ENCODE peak calls at places on chromosomes 4 and X, in nine cellular contexts. M is dorsolateral prefrontal cortex, R is neural progenitor cell, W is body of pancreas, G is sigmoid colon, O is psoas muscle, E is GM23338, Z is lung, Y is transverse colon. N is an unnamed sample.

GRCh38 chrX:107714196-107714811 is 61.3 kb downstream of the TSC22D3 start:
- DNase-seq in M (no peak), R (no peak), W (no peak), G (no peak), O (no peak), E (no peak), Z (no peak), Y (peak; percentile 16), N (no peak)

GRCh38 chrX:13855689-13856425 is 39.0 kb upstream of the GPM6B start:
- DNase-seq in M (no peak), R (no peak), W (no peak), G (no peak), O (no peak), E (no peak), Z (no peak), Y (no peak), N (no peak)

GRCh38 chrX:22300130-22300529 is 27.4 kb downstream of the CBLL2 start:
- DNase-seq in M (no peak), R (no peak), W (peak; percentile 16), G (peak; percentile 65), O (peak; percentile 16), E (no peak), Z (no peak), Y (no peak), N (peak; percentile 39)

GRCh38 chrX:65601126-65601525 is 66.3 kb upstream of the MSN start:
- DNase-seq in M (no peak), R (no peak), W (no peak), G (no peak), O (no peak), E (no peak), Z (peak; percentile 26), Y (no peak), N (no peak)

GRCh38 chrX:6021316-6022091 is 207.2 kb downstream of the NLGN4X start:
- DNase-seq in M (no peak), R (peak; percentile 57), W (peak; percentile 29), G (no peak), O (no peak), E (peak; percentile 69), Z (peak; percentile 31), Y (peak; percentile 35), N (no peak)

GRCh38 chrX:3550160-3550765 is 163.2 kb downstream of the PRKX start:
- DNase-seq in M (no peak), R (peak; percentile 3), W (peak; percentile 47), G (no peak), O (no peak), E (no peak), Z (no peak), Y (peak; percentile 9), N (no peak)

GRCh38 chr4:171813195-171813955 is at the start of gene GALNTL6:
- DNase-seq in M (peak; percentile 37), R (peak; percentile 55), W (no peak), G (peak; percentile 48), O (peak; percentile 15), E (peak; percentile 48), Z (no peak), Y (no peak), N (no peak)

GRCh38 chr4:77818077-77818666 is 996 bp downstream of the CNOT6L start:
- DNase-seq in M (peak; percentile 66), R (peak; percentile 81), W (peak; percentile 80), G (peak; percentile 88), O (peak; percentile 66), E (peak; percentile 74), Z (peak; percentile 73), Y (peak; percentile 82), N (peak; percentile 83)

GRCh38 chr4:188308142-188308541 is 168.9 kb downstream of the TRIML1 start:
- DNase-seq in M (no peak), R (no peak), W (no peak), G (no peak), O (no peak), E (no peak), Z (no peak), Y (no peak), N (no peak)

GRCh38 chr4:80307183-80307735 is 28.3 kb upstream of the CFAP299 start:
- DNase-seq in M (no peak), R (no peak), W (no peak), G (no peak), O (no peak), E (no peak), Z (no peak), Y (no peak), N (peak; percentile 20)

GRCh38 chr4:152522754-152523153 is 13.1 kb downstream of the FBXW7 start:
- DNase-seq in M (no peak), R (no peak), W (no peak), G (no peak), O (no peak), E (no peak), Z (no peak), Y (no peak), N (no peak)

GRCh38 chr4:152523731-152524130 is 12.2 kb downstream of the FBXW7 start:
- DNase-seq in M (no peak), R (no peak), W (no peak), G (no peak), O (no peak), E (no peak), Z (no peak), Y (no peak), N (no peak)

GRCh38 chr4:152524429-152524828 is 11.5 kb downstream of the FBXW7 start:
- DNase-seq in M (no peak), R (no peak), W (no peak), G (no peak), O (no peak), E (no peak), Z (no peak), Y (no peak), N (no peak)

GRCh38 chr4:152525878-152526277 is 10.0 kb downstream of the FBXW7 start:
- DNase-seq in M (no peak), R (no peak), W (no peak), G (no peak), O (no peak), E (no peak), Z (no peak), Y (no peak), N (no peak)

DNA sequence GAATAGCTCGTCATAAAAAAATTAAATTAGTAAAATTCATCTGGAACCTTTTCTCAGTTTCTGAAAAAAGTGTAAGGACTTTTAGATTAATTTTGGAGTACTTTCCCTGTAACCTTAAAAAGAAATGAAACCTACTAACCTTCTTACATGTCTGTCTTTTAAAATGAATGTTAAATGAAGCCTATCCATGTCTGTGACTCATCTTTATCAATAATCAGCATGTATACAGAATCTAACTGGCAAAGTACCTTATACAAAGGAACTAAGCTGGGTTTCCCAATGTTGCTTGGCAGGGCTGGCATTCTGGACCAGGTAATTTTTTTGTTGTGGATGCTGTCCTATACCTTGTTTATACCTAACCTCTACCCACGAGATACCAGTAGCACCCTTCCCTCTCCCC is 13.6 kb downstream of the FBXW7 start:
- DNase-seq in M (no peak), R (no peak), W (no peak), G (no peak), O (no peak), E (no peak), Z (no peak), Y (no peak), N (no peak)
- H3K27ac ChIP-seq in M (no peak overlapping the region), R (no peak overlapping the region), W (no peak overlapping the region), G (no peak overlapping the region), O (no peak overlapping the region), E (no peak overlapping the region), Z (no peak overlapping the region), Y (no peak overlapping the region), N (no peak overlapping the region)

GRCh38 chrX:80550722-80551121 is 130.5 kb downstream of the TENT5D start:
- DNase-seq in M (no peak), R (peak; percentile 40), W (no peak), G (no peak), O (no peak), E (peak; percentile 43), Z (no peak), Y (no peak), N (no peak)
- TF ChIP-seq CTCF in M (no peak), R (peak; percentile 42), W (no peak), G (no peak), O (no peak), E (peak; percentile 52), Z (no peak), Y (no peak), N (no peak)

GRCh38 chr4:109578846-109579245 is 18.8 kb downstream of the MCUB start:
- DNase-seq in M (no peak), R (no peak), W (no peak), G (no peak), O (no peak), E (no peak), Z (no peak), Y (no peak), N (no peak)

GRCh38 chr4:109574443-109574850 is 14.4 kb downstream of the MCUB start:
- DNase-seq in M (no peak), R (no peak), W (no peak), G (no peak), O (no peak), E (peak; percentile 28), Z (no peak), Y (no peak), N (no peak)

GRCh38 chr4:109572154-109572553 is 12.1 kb downstream of the MCUB start:
- DNase-seq in M (no peak), R (no peak), W (no peak), G (no peak), O (no peak), E (no peak), Z (no peak), Y (no peak), N (no peak)

GRCh38 chr4:109574931-109575804 is 15.1 kb downstream of the MCUB start:
- DNase-seq in M (no peak), R (no peak), W (no peak), G (no peak), O (no peak), E (no peak), Z (no peak), Y (no peak), N (no peak)

DNA sequence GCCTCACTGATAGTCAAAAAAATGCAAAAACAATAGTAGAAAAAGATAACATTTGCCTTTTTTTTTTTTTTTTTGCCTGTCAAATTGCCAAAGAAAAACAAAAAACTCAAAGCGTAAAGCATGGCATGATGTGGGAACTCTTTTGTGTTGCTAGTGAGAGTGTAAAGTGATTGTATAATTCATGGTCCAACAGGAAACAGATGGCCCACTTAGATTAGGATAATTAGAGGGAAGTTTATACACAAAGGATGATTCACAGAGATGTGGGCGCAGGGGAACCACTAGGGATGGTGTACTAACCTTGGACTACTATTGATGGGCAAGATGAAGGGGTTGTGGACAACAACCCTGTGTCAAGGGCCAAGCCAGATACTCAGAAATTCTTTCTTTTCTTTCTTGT is 16.4 kb downstream of the MCUB start:
- DNase-seq in M (no peak), R (no peak), W (no peak), G (no peak), O (no peak), E (no peak), Z (no peak), Y (no peak), N (no peak)
- H3K27ac ChIP-seq in M (no peak overlapping the region), R (no peak overlapping the region), W (no peak overlapping the region), G (no peak overlapping the region), O (no peak overlapping the region), E (no peak overlapping the region), Z (no peak overlapping the region), Y (no peak overlapping the region), N (no peak overlapping the region)

DNA sequence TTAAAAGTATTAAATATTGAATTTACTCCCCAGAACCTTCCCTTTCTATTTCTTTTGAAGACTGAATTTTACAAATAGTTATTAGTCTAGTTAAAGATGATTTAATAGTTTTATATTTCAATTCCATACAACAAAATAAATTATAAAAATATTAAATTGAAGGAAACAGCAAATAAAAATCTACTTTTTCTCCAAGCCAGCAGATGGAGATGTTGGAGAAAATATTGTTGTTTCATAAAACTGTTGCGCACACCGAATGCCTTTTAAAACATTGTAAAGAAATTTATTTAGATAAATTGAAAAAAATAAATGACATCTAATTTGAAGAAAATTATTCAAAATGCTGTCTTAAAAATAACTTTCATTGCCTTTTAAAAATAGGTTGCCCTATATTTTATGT is 5.5 kb downstream of the GRIA2 start:
- DNase-seq in M (no peak), R (no peak), W (no peak), G (no peak), O (no peak), E (no peak), Z (no peak), Y (no peak), N (no peak)
- TF ChIP-seq CTCF in M (peak; percentile 58), R (no peak), W (no peak), G (no peak), O (no peak), E (no peak), Z (no peak), Y (no peak), N (no peak)

N was measured in RWPE1.